ENCODE peak calls at places on chromosomes 12 and 14, in six cellular contexts. S is GM12878, A is neural progenitor cell, J is OCI-LY7, U is pancreas, L is heart right ventricle. X is an unnamed sample. For H3K4me1, the result is how much of the 10 kb centered on the place peaks cover.

GRCh38 chr12:123765504-123766035 is 3.5 kb downstream of the DNAH10 start:
- DNase-seq in S (no peak), A (no peak), J (no peak), U (no peak), L (no peak), X (no peak)

GRCh38 chr14:68795602-68796417 is 2.9 kb upstream of the ZFP36L1 start:
- DNase-seq in S (no peak), A (peak), J (peak), U (peak), L (peak), X (peak)

GRCh38 chr12:106743270-106743988 is 31.1 kb upstream of the RIC8B start:
- DNase-seq in S (no peak), A (peak), J (no peak), U (no peak), L (no peak), X (no peak)

GRCh38 chr14:31036552-31036951 is 10.4 kb upstream of the STRN3 start:
- DNase-seq in S (no peak), A (no peak), J (no peak), U (no peak), L (no peak), X (no peak)

GRCh38 chr12:53750812-53751335 is 905 bp downstream of the CISTR start:
- DNase-seq in S (no peak), A (peak), J (peak), U (peak), L (peak), X (peak)

GRCh38 chr12:23906329-23906728 is 43.1 kb downstream of the SOX5 start:
- DNase-seq in S (no peak), A (peak), J (no peak), U (no peak), L (no peak), X (no peak)

GRCh38 chr14:103887170-103887501 is 39.8 kb upstream of the PPP1R13B start:
- DNase-seq in S (no peak), A (no peak), J (no peak), U (no peak), L (no peak), X (no peak)

GRCh38 chr12:113961921-113962710 is 4.0 kb downstream of the RBM19 start:
- DNase-seq in S (peak), A (no peak), J (no peak), U (no peak), L (no peak), X (no peak)

GRCh38 chr14:57533214-57533613 is 39.6 kb upstream of the CCDC198 start:
- DNase-seq in S (peak), A (peak), J (peak), U (no peak), L (no peak), X (peak)

GRCh38 chr12:109230193-109230592 is 78.9 kb downstream of the FOXN4 start:
- DNase-seq in S (no peak), A (no peak), J (no peak), U (no peak), L (no peak), X (no peak)

GRCh38 chr12:113757223-113758002 is 208.7 kb downstream of the RBM19 start:
- DNase-seq in S (no peak), A (peak), J (no peak), U (no peak), L (no peak), X (no peak)

GRCh38 chr14:61564623-61565091 is 130.7 kb upstream of the HIF1A start:
- DNase-seq in S (no peak), A (no peak), J (no peak), U (no peak), L (no peak), X (peak)

GRCh38 chr12:130838284-130838950 is 633 bp downstream of the STX2 start:
- DNase-seq in S (no peak), A (peak), J (peak), U (peak), L (no peak), X (peak)

GRCh38 chr12:45257185-45257585 is 41.3 kb downstream of the ANO6 start:
- DNase-seq in S (no peak), A (no peak), J (peak), U (no peak), L (no peak), X (no peak)

GRCh38 chr12:115500872-115501271 is 776.6 kb downstream of the MED13L start:
- DNase-seq in S (no peak), A (no peak), J (no peak), U (no peak), L (no peak), X (no peak)

GRCh38 chr12:124650912-124651311 is 83.5 kb upstream of the NCOR2 start:
- DNase-seq in S (no peak), A (no peak), J (no peak), U (no peak), L (no peak), X (no peak)

GRCh38 chr12:81949721-81950120 is 190.6 kb upstream of the PPFIA2 start:
- DNase-seq in S (no peak), A (no peak), J (no peak), U (no peak), L (no peak), X (no peak)

GRCh38 chr12:122980192-122981035 is at the start of gene ARL6IP4:
- DNase-seq in S (no peak), A (peak), J (peak), U (peak), L (peak), X (no peak)

GRCh38 chr12:3837049-3837448 is 36.1 kb downstream of the PARP11 start:
- DNase-seq in S (no peak), A (peak), J (peak), U (no peak), L (no peak), X (no peak)

GRCh38 chr12:64737539-64737938 is 21.7 kb downstream of the GNS start:
- DNase-seq in S (no peak), A (no peak), J (peak), U (no peak), L (no peak), X (no peak)

GRCh38 chr12:101027200-101027599 is 182.8 kb downstream of the SLC5A8 start:
- DNase-seq in S (no peak), A (peak), J (no peak), U (no peak), L (no peak), X (no peak)

GRCh38 chr14:75222208-75222701 is 45.8 kb upstream of the TMED10 start:
- DNase-seq in S (peak), A (no peak), J (peak), U (no peak), L (no peak), X (no peak)
- TF ChIP-seq CTCF in S (peak), A (no peak), J (no peak), U (no peak), L (no peak), X (no peak)

DNA sequence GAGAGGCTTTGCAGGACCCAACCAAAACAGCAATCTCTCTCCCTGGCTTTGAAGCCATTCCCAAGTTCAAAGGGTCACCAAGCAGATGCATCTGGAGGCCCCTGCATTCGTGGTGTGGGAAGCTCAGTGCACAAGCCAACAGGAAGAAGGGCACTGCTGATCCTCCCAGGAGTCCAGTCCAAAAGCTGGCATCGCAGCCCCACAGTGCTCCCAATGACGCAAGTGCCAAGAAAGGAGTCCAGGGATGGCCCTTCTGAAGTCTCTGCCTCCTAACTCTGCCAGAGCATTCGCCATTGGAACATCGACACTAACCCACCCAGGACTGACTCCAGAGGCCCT is 25.1 kb downstream of the PXN start:
- DNase-seq in S (no peak), A (no peak), J (no peak), U (no peak), L (no peak), X (no peak)
- H3K4me1 ChIP-seq in S (under half), A (under half), J (under half), U (under half), L (half or more), X (under half)

GRCh38 chr12:112537710-112538396 is 119.1 kb downstream of the PTPN11 start:
- DNase-seq in S (no peak), A (peak), J (no peak), U (no peak), L (no peak), X (peak)

GRCh38 chr12:112538740-112539139 is 120.0 kb downstream of the PTPN11 start:
- DNase-seq in S (no peak), A (no peak), J (no peak), U (no peak), L (no peak), X (no peak)

GRCh38 chr12:112540021-112540420 is 121.3 kb downstream of the PTPN11 start:
- DNase-seq in S (no peak), A (no peak), J (no peak), U (no peak), L (no peak), X (no peak)

GRCh38 chr12:112536367-112536730 is 117.6 kb downstream of the PTPN11 start:
- DNase-seq in S (no peak), A (no peak), J (no peak), U (no peak), L (no peak), X (no peak)

DNA sequence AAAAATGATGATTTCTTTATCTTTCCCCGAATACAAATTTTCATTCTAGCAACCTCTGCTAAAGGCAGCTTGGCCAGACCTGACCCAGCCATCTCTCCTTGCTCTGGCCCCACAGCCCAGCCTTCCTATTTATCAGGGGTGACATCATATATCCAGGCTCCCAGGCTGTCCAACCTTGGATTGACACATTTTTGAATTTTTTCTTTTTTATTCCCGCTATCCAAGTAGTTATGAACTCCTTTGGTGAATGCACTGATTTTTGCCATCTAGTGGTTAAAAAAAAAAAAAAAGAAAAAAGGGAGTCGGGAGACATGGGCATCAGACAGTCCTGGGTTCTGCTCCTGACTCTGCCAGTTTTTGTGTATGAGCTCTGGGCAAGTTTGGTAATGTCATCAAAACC is 120.5 kb downstream of the PTPN11 start:
- DNase-seq in S (no peak), A (no peak), J (no peak), U (no peak), L (no peak), X (no peak)
- TF ChIP-seq CTCF in S (no peak), A (peak), J (peak), U (no peak), L (no peak), X (peak)

GRCh38 chr14:64728106-64728505 is 23.9 kb downstream of the PLEKHG3 start:
- DNase-seq in S (no peak), A (no peak), J (no peak), U (no peak), L (no peak), X (no peak)

GRCh38 chr14:64725879-64726584 is 21.8 kb downstream of the PLEKHG3 start:
- DNase-seq in S (no peak), A (no peak), J (no peak), U (no peak), L (no peak), X (no peak)

GRCh38 chr14:64727551-64728071 is 23.4 kb downstream of the PLEKHG3 start:
- DNase-seq in S (no peak), A (no peak), J (no peak), U (peak), L (no peak), X (no peak)

GRCh38 chr14:64725360-64725815 is 21.2 kb downstream of the PLEKHG3 start:
- DNase-seq in S (no peak), A (peak), J (no peak), U (no peak), L (no peak), X (no peak)

DNA sequence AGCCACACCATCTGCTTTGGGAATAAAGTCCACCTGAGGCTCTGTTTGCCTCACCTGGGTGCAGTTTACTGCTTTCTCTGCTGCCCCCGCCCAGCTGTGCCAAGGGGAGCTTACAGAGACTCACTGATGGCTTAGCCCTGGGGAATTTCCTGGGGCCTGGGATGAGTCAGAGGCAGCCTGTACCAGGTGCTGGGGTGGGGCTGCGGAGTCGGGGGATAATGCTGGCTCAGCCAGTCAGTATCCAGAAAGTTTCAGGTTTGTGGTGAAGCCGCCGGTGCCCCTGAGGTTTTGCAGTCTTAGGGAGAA is 22.3 kb downstream of the PLEKHG3 start:
- DNase-seq in S (no peak), A (no peak), J (no peak), U (peak), L (no peak), X (peak)
- H3K4me1 ChIP-seq in S (under half), A (half or more), J (under half), U (half or more), L (half or more), X (half or more)

X was measured in Caco-2.